ENCODE peak calls at places on chromosomes 1 and 21, in four cellular contexts. N is Panc1, F is K562, V is HepG2. U is an unnamed sample.

GRCh38 chr1:21293537-21294265 is 3.4 kb upstream of the ECE1 start:
- DNase-seq in N (no peak), F (no peak), V (no peak), U (no peak)

GRCh38 chr1:56284933-56285332 is 294.4 kb downstream of the PLPP3 start:
- DNase-seq in N (no peak), F (no peak), V (peak), U (no peak)

GRCh38 chr1:211876849-211877248 is 46.3 kb upstream of the LPGAT1 start:
- DNase-seq in N (no peak), F (no peak), V (no peak), U (no peak)

GRCh38 chr1:100485855-100486258 is 52.1 kb upstream of the GPR88 start:
- DNase-seq in N (no peak), F (no peak), V (peak), U (no peak)

GRCh38 chr1:7505094-7505838 is 265.8 kb upstream of the VAMP3 start:
- DNase-seq in N (no peak), F (no peak), V (no peak), U (no peak)

GRCh38 chr21:36959020-36959835 is 7.2 kb downstream of the HLCS start:
- DNase-seq in N (no peak), F (no peak), V (no peak), U (no peak)

GRCh38 chr1:1806890-1807289 is 28.6 kb upstream of the NADK start:
- DNase-seq in N (no peak), F (no peak), V (no peak), U (no peak)

GRCh38 chr1:205152505-205152904 is 30.7 kb upstream of the RBBP5 start:
- DNase-seq in N (no peak), F (no peak), V (no peak), U (no peak)

GRCh38 chr1:13590486-13590885 is 6.9 kb downstream of the PDPN start:
- DNase-seq in N (no peak), F (no peak), V (no peak), U (no peak)

GRCh38 chr1:241591317-241591716 is 48.9 kb downstream of the CHML start:
- DNase-seq in N (no peak), F (no peak), V (no peak), U (no peak)

DNA sequence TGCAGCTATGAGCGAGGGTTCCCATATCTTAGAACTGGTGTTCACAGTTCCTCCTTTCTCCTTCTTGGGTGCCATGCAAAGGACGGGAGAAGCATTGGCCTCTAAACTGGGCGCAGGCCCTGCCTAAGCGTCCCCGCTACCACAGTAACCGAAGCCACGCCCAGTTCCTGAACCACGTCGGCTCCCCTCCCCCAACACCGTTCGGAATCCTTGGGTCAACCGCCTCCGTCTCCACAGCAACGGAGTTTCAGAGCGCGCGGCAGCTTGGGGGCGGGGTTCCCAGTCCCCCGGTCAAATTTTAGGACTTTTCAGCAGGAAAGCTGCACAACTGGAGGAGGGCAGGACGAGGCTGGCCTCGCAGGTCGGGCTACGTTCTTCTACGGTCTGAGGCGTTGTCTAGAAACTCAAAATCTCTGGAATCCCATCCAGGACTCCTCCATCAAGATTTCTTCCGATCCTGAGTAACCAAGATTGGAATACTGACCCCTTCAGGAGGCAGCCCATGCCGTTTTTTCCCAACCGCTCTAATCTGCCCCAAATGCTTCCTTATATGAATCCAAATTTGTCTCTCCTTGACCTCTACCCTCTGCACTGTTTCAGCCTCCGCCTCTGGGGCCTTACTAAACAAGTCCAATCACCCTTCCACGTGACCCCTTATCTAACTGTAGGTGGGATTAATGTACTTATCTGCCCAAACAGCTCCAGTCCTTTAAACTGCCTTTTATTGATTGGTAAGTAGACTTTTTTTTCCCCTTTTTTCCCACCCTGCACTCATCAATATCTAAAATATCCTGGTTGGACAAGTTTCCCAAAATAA is at the start of gene SPAG17:
- DNase-seq in N (no peak), F (peak), V (no peak), U (no peak)
- TF ChIP-seq SIN3A in N (no peak), F (peak), V (no peak), U (no peak)

GRCh38 chr1:11272842-11273594 is at the start of gene UBIAD1:
- DNase-seq in N (no peak), F (peak), V (peak), U (peak)

GRCh38 chr1:11272544-11272841 is 505 bp upstream of the UBIAD1 start:
- DNase-seq in N (no peak), F (no peak), V (no peak), U (no peak)

GRCh38 chr1:11279152-11279551 is 6.2 kb downstream of the UBIAD1 start:
- DNase-seq in N (no peak), F (no peak), V (no peak), U (no peak)

GRCh38 chr1:11279630-11280029 is 6.6 kb downstream of the UBIAD1 start:
- DNase-seq in N (no peak), F (peak), V (no peak), U (no peak)

GRCh38 chr1:11273595-11274234 is 717 bp downstream of the UBIAD1 start:
- DNase-seq in N (no peak), F (peak), V (no peak), U (no peak)
- TF ChIP-seq TCF7L2 in N (no peak), F (no peak), V (no peak), U (no peak)

GRCh38 chr1:248013229-248013710 is at the start of gene OR2L5:
- DNase-seq in N (no peak), F (no peak), V (no peak), U (no peak)

GRCh38 chr1:248007778-248008177 is 5.7 kb upstream of the OR2L5 start:
- DNase-seq in N (no peak), F (no peak), V (no peak), U (no peak)

DNA sequence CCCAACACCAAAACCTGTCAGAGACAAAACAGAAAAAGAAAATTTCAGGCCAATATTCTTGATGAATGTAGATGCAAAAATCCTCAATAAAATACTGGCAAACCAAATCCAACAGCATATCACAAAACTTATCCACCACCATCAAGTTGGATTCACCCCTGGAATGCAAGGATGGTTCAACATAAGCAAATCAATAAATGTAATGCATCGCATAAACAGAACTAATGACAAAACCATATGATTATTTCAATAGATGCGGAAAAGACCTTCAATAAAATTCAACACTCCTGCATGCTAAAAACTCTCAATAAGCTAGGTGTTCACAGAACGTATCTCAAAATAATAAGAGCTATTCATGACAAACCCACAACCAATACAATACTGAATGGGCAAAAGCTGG is 3.8 kb upstream of the OR2L5 start:
- DNase-seq in N (no peak), F (no peak), V (no peak), U (no peak)
- TF ChIP-seq SIN3A in N (no peak), F (no peak), V (no peak), U (no peak)

GRCh38 chr1:22507582-22507981 is 55.7 kb upstream of the EPHA8 start:
- DNase-seq in N (no peak), F (no peak), V (no peak), U (no peak)

GRCh38 chr1:22508991-22509390 is 54.3 kb upstream of the EPHA8 start:
- DNase-seq in N (no peak), F (no peak), V (no peak), U (no peak)

GRCh38 chr1:22512873-22513272 is 50.4 kb upstream of the EPHA8 start:
- DNase-seq in N (no peak), F (no peak), V (no peak), U (no peak)

GRCh38 chr1:22508329-22508728 is 55.0 kb upstream of the EPHA8 start:
- DNase-seq in N (no peak), F (no peak), V (no peak), U (no peak)

DNA sequence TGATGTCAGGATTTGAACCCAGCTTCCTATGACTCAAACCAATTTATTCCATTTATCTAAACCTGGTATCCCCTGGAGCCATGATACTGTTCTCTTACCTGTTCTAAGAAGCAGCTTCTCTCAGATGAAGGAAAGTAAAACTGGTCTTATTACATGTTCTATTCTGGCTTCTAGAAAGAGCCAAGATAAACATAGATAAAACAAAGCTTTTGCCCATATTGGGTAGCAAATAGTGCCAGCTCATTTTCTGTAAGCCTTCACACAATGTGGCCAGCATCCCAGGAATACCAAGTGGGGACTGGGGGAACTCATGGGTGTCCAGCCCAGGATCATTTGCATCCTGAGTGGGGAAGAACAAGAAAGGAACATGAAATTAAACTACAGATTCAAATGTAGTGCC is 53.5 kb upstream of the EPHA8 start:
- DNase-seq in N (no peak), F (no peak), V (no peak), U (no peak)
- TF ChIP-seq TCF7L2 in N (no peak), F (no peak), V (no peak), U (no peak)

GRCh38 chr1:244598611-244599010 is 54.3 kb upstream of the DESI2 start:
- DNase-seq in N (no peak), F (no peak), V (no peak), U (no peak)

GRCh38 chr1:244601336-244601735 is 51.6 kb upstream of the DESI2 start:
- DNase-seq in N (no peak), F (no peak), V (no peak), U (no peak)

GRCh38 chr1:244605835-244606234 is 47.1 kb upstream of the DESI2 start:
- DNase-seq in N (no peak), F (no peak), V (no peak), U (no peak)

GRCh38 chr1:244599937-244600350 is 53.0 kb upstream of the DESI2 start:
- DNase-seq in N (peak), F (peak), V (peak), U (peak)

DNA sequence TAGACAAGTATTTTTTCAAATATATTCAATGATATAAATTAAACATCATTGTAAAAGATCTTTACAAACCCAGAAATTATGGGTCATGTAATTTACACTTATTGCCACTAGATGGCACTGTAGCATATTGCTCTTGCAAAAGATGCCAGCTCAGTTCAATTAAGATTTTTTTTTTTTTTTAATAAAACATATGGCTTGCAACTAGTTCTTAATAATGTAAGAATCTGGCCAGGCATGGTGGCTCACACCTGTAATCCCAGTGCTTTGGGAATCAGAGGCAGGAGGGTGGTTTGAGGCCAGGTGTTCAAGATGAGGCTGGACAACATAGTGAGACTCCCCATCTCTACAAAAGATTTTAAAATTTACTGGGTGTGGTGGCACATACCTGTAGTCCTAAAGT is 49.4 kb upstream of the DESI2 start:
- DNase-seq in N (no peak), F (peak), V (peak), U (peak)
- TF ChIP-seq SIN3A in N (no peak), F (no peak), V (no peak), U (no peak)

DNA sequence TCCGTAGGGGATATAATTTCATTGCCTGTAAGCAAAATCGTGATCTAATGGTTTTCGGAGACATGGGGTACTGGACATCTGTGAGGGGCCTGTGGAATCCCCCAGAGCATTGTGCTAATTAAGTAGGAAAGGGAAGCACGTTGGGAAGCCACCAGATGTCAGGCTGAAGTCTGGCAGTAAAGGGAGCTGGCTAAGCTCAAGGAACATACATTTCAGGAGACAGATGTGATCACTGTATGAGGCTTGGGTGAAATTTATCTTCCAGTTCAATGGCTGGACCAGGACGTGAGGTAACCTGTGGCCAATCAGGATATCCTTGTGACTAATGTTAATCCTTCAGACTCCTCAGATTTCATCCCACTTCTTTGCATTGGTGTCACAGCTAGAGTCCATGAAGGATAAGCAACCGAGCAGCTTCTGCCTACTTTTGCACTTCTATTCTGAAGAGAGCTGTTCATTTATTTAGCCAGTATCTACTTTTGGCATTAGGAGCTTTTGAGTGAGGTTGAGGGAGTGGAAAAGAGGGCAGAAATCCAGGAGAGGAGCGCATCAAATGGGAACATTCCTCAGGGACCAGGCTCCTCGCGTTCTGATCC is 110.2 kb upstream of the APP start:
- DNase-seq in N (no peak), F (no peak), V (no peak), U (no peak)
- TF ChIP-seq TCF7L2 in N (no peak), F (no peak), V (no peak), U (no peak)

GRCh38 chr1:161484613-161485012 is 20.6 kb upstream of the FCGR2A start:
- DNase-seq in N (no peak), F (no peak), V (no peak), U (no peak)

GRCh38 chr1:161487483-161487827 is 17.8 kb upstream of the FCGR2A start:
- DNase-seq in N (no peak), F (peak), V (no peak), U (no peak)

GRCh38 chr1:161483361-161483760 is 21.9 kb upstream of the FCGR2A start:
- DNase-seq in N (no peak), F (no peak), V (no peak), U (no peak)

GRCh38 chr1:161482610-161483009 is 22.6 kb upstream of the FCGR2A start:
- DNase-seq in N (no peak), F (no peak), V (no peak), U (no peak)

GRCh38 chr1:161486806-161487482 is 18.3 kb upstream of the FCGR2A start:
- DNase-seq in N (peak), F (peak), V (peak), U (peak)
- TF ChIP-seq SIN3A in N (no peak), F (no peak), V (no peak), U (no peak)

DNA sequence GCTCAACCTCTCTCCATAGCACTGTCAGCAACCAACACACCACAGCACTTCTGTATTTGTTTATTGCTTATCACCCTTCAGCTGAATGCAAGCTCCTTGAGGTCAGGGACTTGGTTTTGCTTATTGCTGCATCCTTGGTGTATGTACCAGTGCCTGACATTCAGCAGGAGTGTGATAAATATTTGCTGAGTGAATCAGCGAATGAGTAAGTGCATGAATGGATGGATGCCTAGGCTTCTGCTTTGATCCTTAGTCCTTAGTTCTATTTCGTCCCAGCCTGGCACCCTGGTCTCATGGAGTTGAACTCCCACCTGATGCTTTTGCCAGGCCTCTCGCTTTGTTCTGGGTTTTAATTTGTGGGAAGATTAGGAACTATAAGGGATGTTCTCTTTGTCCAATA is 88.2 kb downstream of the ZSCAN20 start:
- DNase-seq in N (no peak), F (no peak), V (no peak), U (no peak)
- TF ChIP-seq TCF7L2 in N (no peak), F (no peak), V (no peak), U (peak)

U was measured in HCT116.